ENCODE peak calls at places on chromosomes 1 and 21, in ten cellular contexts. O is stimulated activated CD8-positive, alpha-beta memory T cell treated with anti-CD3 and anti-CD28 coated beads, Interleukin-15, amount 100 ng/mL, for 24 hours; X is neural crest cell; G is MV-4-11; N is NCI-H1092; E is glomerular endothelial cell; H is cardiac muscle cell; Q is lower leg skin; Z is hypothalamus; W is activated naive CD8-positive, alpha-beta T cell treated with anti-CD3 and anti-CD28 coated beads for 36 hours. U is an unnamed sample.

GRCh38 chr1:152096931-152097330 is 8.1 kb upstream of the TCHHL1 start:
- DNase-seq in Q (no peak), W (no peak), H (no peak), N (no peak), Z (no peak), O (no peak), E (no peak), X (no peak), G (no peak), U (no peak)

GRCh38 chr1:211118407-211119102 is 15.4 kb downstream of the KCNH1 start:
- DNase-seq in Z (no peak), G (no peak), W (no peak), X (no peak), N (no peak), H (no peak), E (no peak), O (no peak), Q (no peak), U (no peak)

GRCh38 chr1:8667869-8668595 is 149.4 kb downstream of the RERE start:
- DNase-seq in O (no peak), G (no peak), X (no peak), N (no peak), H (peak), E (no peak), Z (no peak), W (no peak), Q (no peak), U (no peak)

GRCh38 chr1:214857716-214858115 is 224.8 kb upstream of the KCNK2 start:
- DNase-seq in G (no peak), H (no peak), Q (no peak), W (no peak), Z (no peak), E (no peak), O (no peak), X (no peak), N (no peak), U (no peak)

GRCh38 chr1:182955596-182956588 is 2.9 kb upstream of the SHCBP1L start:
- DNase-seq in H (no peak), Q (no peak), W (no peak), O (no peak), N (no peak), X (no peak), E (no peak), Z (no peak), G (peak), U (no peak)

GRCh38 chr1:235866207-235866912 is at the start of gene LYST:
- DNase-seq in O (no peak), X (peak), G (no peak), Q (peak), N (peak), Z (no peak), W (peak), E (no peak), H (peak), U (no peak)

GRCh38 chr1:171403396-171403795 is 81.9 kb upstream of the PRRC2C start:
- DNase-seq in Q (peak), E (no peak), G (no peak), O (no peak), N (no peak), Z (no peak), W (no peak), X (no peak), H (no peak), U (no peak)

GRCh38 chr1:41783189-41783639 is 135.5 kb downstream of the HIVEP3 start:
- DNase-seq in H (no peak), N (no peak), G (peak), O (no peak), Z (no peak), E (peak), X (no peak), Q (no peak), W (peak), U (no peak)

GRCh38 chr1:178931843-178932551 is 61.1 kb upstream of the ANGPTL1 start:
- DNase-seq in Z (no peak), E (no peak), Q (peak), N (no peak), H (no peak), W (no peak), G (peak), X (no peak), O (no peak), U (no peak)

GRCh38 chr21:33362044-33362555 is 37.3 kb downstream of the IFNAR1 start:
- DNase-seq in E (no peak), N (no peak), O (no peak), Q (peak), X (no peak), G (peak), W (peak), Z (no peak), H (peak), U (peak)

GRCh38 chr1:23402286-23403037 is 22.1 kb downstream of the TCEA3 start:
- DNase-seq in Q (no peak), X (no peak), E (no peak), O (no peak), Z (no peak), W (no peak), G (peak), N (no peak), H (no peak), U (no peak)

GRCh38 chr1:229155472-229155871 is 115.4 kb upstream of the RAB4A start:
- DNase-seq in Q (no peak), W (peak), O (no peak), E (no peak), X (no peak), H (no peak), Z (no peak), G (peak), N (no peak), U (no peak)

GRCh38 chr1:22710688-22711024 is at the start of gene EPHB2:
- DNase-seq in G (no peak), O (no peak), W (peak), E (no peak), N (peak), X (peak), Q (no peak), Z (peak), H (peak), U (no peak)

GRCh38 chr1:180691322-180691721 is 59.5 kb downstream of the XPR1 start:
- DNase-seq in W (no peak), O (no peak), Z (no peak), Q (no peak), N (no peak), X (no peak), H (no peak), E (no peak), G (no peak), U (no peak)

GRCh38 chr1:98704474-98704873 is 43.0 kb downstream of the SNX7 start:
- DNase-seq in X (peak), W (no peak), Q (no peak), E (no peak), O (no peak), N (no peak), G (no peak), H (no peak), Z (peak), U (no peak)

GRCh38 chr1:175725684-175726083 is 17.7 kb downstream of the TNR start:
- DNase-seq in O (no peak), Z (no peak), Q (no peak), G (peak), W (no peak), H (peak), X (peak), N (no peak), E (peak), U (no peak)

GRCh38 chr1:33872275-33872674 is 8.4 kb downstream of the HMGB4 start:
- DNase-seq in G (no peak), W (peak), H (no peak), X (no peak), N (no peak), Z (no peak), E (no peak), Q (no peak), O (no peak), U (no peak)

GRCh38 chr1:17370618-17371017 is 1.4 kb upstream of the PADI6 start:
- DNase-seq in H (no peak), W (no peak), N (no peak), E (no peak), O (no peak), X (no peak), G (no peak), Z (no peak), Q (no peak), U (no peak)

GRCh38 chr1:12121212-12122000 is 45.4 kb upstream of the TNFRSF1B start:
- DNase-seq in W (no peak), N (no peak), H (no peak), O (no peak), G (no peak), Q (no peak), X (no peak), E (no peak), Z (no peak), U (no peak)

GRCh38 chr1:205191617-205192016 is 19.9 kb downstream of the DSTYK start:
- DNase-seq in Z (no peak), X (no peak), O (no peak), H (no peak), W (no peak), N (no peak), Q (no peak), E (no peak), G (no peak), U (no peak)

GRCh38 chr1:40404670-40405462 is 31.3 kb downstream of the SMAP2 start:
- DNase-seq in H (peak), W (no peak), Z (no peak), G (peak), N (peak), O (no peak), X (no peak), Q (no peak), E (no peak), U (no peak)

GRCh38 chr1:169250795-169251194 is 116.8 kb downstream of the NME7 start:
- DNase-seq in W (no peak), Q (no peak), X (no peak), E (no peak), O (no peak), N (peak), H (no peak), G (no peak), Z (no peak), U (no peak)

GRCh38 chr1:36467027-36467410 is 2.8 kb upstream of the MRPS15 start:
- DNase-seq in Q (no peak), O (no peak), Z (no peak), H (no peak), E (no peak), G (no peak), X (no peak), N (no peak), W (no peak), U (no peak)

GRCh38 chr1:39852214-39852791 is 31.0 kb downstream of the TRIT1 start:
- DNase-seq in X (no peak), H (no peak), Q (no peak), N (no peak), E (no peak), O (no peak), G (no peak), W (no peak), Z (no peak), U (no peak)

U was measured in esophagus squamous epithelium.